ENCODE peak calls at places on chromosomes 2 and 18, in seven cellular contexts. P is CD4-positive, CD25-positive, alpha-beta regulatory T cell; G is HFF-Myc; N is mesendoderm; U is A549; R is neuronal stem cell; I is fibroblast of the aortic adventitia. K is an unnamed sample.

GRCh38 chr2:217379807-217380206 is 519.9 kb upstream of the TNP1 start:
- DNase-seq in G (no peak), R (no peak), U (no peak), P (no peak), I (no peak), N (no peak), K (no peak)

GRCh38 chr2:109482371-109482841 is 131.4 kb downstream of the SEPTIN10 start:
- DNase-seq in P (no peak), G (no peak), U (no peak), N (no peak), I (peak), R (no peak), K (no peak)

GRCh38 chr18:61334951-61335736 is 1.9 kb downstream of the CDH20 start:
- DNase-seq in N (no peak), P (no peak), U (no peak), R (no peak), G (no peak), I (peak), K (no peak)

GRCh38 chr18:23718243-23718720 is 29.0 kb downstream of the LAMA3 start:
- DNase-seq in U (no peak), G (no peak), I (peak), R (no peak), N (no peak), P (no peak), K (peak)

GRCh38 chr18:79577451-79578395 is 101.9 kb upstream of the CTDP1 start:
- DNase-seq in U (no peak), P (no peak), R (no peak), G (no peak), N (no peak), I (no peak), K (peak)

GRCh38 chr2:188282907-188283306 is 8.8 kb upstream of the GULP1 start:
- DNase-seq in I (no peak), G (no peak), U (no peak), R (no peak), N (no peak), P (no peak), K (no peak)

GRCh38 chr2:80621661-80622060 is 317.1 kb upstream of the LRRTM1 start:
- DNase-seq in I (no peak), R (no peak), N (no peak), U (no peak), P (no peak), G (no peak), K (peak)

GRCh38 chr2:133674433-133675331 is 106.4 kb upstream of the NCKAP5 start:
- DNase-seq in I (peak), N (peak), R (peak), P (no peak), G (peak), U (peak), K (peak)

GRCh38 chr2:200350796-200351195 is 44.3 kb downstream of the SPATS2L start:
- DNase-seq in G (no peak), R (no peak), I (peak), N (peak), P (no peak), U (no peak), K (peak)

GRCh38 chr18:28365406-28365805 is 188.5 kb upstream of the CDH2 start:
- DNase-seq in U (no peak), I (peak), N (no peak), P (no peak), R (no peak), G (no peak), K (no peak)

GRCh38 chr2:159029936-159030335 is 61.5 kb downstream of the TANC1 start:
- DNase-seq in P (no peak), I (no peak), G (no peak), N (no peak), U (no peak), R (no peak), K (no peak)

GRCh38 chr2:16508061-16508851 is 157.4 kb downstream of the CYRIA start:
- DNase-seq in R (peak), U (peak), P (no peak), N (peak), G (no peak), I (no peak), K (no peak)

GRCh38 chr2:224442092-224442999 is 40.4 kb upstream of the FAM124B start:
- DNase-seq in R (no peak), I (peak), G (no peak), P (no peak), U (no peak), N (no peak), K (peak)

GRCh38 chr2:226915846-226916360 is 80.0 kb downstream of the RHBDD1 start:
- DNase-seq in R (no peak), U (no peak), P (no peak), I (peak), G (no peak), N (no peak), K (no peak)

GRCh38 chr2:120358734-120359465 is 13.0 kb downstream of the INHBB start:
- DNase-seq in I (no peak), G (no peak), R (no peak), P (no peak), U (no peak), N (no peak), K (no peak)

GRCh38 chr2:47174731-47175361 is 19.7 kb upstream of the STPG4 start:
- DNase-seq in G (no peak), P (peak), I (peak), N (peak), R (no peak), U (peak), K (peak)

GRCh38 chr2:240619506-240620148 is 5.7 kb upstream of the GPR35 start:
- DNase-seq in G (no peak), R (no peak), P (no peak), N (no peak), I (no peak), U (no peak), K (no peak)

GRCh38 chr2:226554726-226555125 is 244.9 kb downstream of the IRS1 start:
- DNase-seq in P (no peak), U (no peak), R (no peak), N (no peak), G (no peak), I (peak), K (no peak)

GRCh38 chr2:70931376-70932000 is 4.2 kb upstream of the ATP6V1B1 start:
- DNase-seq in R (no peak), N (no peak), G (no peak), U (no peak), I (no peak), P (no peak), K (no peak)

GRCh38 chr2:181123798-181124217 is 143.4 kb downstream of the UBE2E3 start:
- DNase-seq in G (no peak), I (no peak), R (no peak), P (peak), N (peak), U (no peak), K (no peak)

GRCh38 chr2:43081131-43081745 is 145.2 kb downstream of the ZFP36L2 start:
- DNase-seq in N (no peak), I (no peak), P (no peak), U (no peak), R (no peak), G (no peak), K (no peak)

GRCh38 chr2:43083278-43083677 is 143.1 kb downstream of the ZFP36L2 start:
- DNase-seq in I (peak), U (no peak), R (no peak), P (no peak), N (no peak), G (no peak), K (no peak)

GRCh38 chr2:43082878-43083261 is 143.5 kb downstream of the ZFP36L2 start:
- DNase-seq in P (no peak), R (no peak), I (no peak), N (no peak), U (no peak), G (no peak), K (no peak)

GRCh38 chr2:43080626-43081025 is 145.8 kb downstream of the ZFP36L2 start:
- DNase-seq in U (no peak), N (no peak), G (no peak), R (no peak), I (no peak), P (no peak), K (no peak)

DNA sequence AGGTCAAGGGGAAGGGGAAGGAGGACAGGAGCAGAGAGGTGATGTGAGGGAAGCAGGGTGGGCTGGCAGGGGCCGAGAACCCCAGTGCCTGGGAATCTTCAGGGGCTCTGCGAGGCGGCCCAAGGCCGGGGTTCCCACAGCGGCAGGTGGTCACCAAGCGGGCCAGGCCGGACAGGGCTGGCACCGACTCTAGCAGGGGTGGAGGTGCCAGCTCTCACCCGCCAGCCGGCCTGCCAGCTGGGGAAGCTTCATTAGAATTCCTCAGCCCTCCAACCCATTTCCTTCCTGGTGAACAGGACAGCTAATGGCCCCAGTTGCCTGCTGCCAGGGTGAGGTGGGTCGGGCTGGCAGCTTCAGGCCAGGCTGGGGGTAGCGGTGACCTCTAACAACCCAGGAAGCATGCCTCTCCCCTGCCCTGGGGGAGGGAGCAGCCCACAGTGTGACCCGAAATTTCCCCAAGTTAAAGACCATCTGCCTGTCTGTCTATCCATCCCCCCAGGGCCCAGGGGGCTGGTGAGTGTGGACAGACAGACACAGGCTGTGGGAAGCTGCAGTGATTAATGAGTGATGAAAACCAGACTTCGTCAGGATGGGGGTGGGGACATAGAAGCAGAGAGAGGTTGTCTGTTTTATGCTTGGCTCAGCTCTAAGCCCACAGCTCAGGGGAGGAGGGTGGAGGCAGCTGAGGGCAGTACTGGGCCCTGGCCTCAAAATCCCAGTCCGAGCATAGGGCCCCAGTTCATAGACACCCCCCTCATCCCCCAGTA is 144.1 kb downstream of the ZFP36L2 start:
- DNase-seq in I (peak), G (peak), P (no peak), U (peak), N (no peak), R (no peak), K (peak)
- H3K4me3 ChIP-seq in I (no peak), G (no peak), P (no peak), U (no peak), N (no peak), R (no peak), K (no peak)

GRCh38 chr2:73008261-73009159 is 63.0 kb downstream of the SFXN5 start:
- DNase-seq in I (no peak), P (no peak), N (no peak), G (no peak), R (no peak), U (no peak), K (no peak)
- H3K4me3 ChIP-seq in I (no peak), P (no peak), N (no peak), G (no peak), R (no peak), U (no peak), K (no peak)

DNA sequence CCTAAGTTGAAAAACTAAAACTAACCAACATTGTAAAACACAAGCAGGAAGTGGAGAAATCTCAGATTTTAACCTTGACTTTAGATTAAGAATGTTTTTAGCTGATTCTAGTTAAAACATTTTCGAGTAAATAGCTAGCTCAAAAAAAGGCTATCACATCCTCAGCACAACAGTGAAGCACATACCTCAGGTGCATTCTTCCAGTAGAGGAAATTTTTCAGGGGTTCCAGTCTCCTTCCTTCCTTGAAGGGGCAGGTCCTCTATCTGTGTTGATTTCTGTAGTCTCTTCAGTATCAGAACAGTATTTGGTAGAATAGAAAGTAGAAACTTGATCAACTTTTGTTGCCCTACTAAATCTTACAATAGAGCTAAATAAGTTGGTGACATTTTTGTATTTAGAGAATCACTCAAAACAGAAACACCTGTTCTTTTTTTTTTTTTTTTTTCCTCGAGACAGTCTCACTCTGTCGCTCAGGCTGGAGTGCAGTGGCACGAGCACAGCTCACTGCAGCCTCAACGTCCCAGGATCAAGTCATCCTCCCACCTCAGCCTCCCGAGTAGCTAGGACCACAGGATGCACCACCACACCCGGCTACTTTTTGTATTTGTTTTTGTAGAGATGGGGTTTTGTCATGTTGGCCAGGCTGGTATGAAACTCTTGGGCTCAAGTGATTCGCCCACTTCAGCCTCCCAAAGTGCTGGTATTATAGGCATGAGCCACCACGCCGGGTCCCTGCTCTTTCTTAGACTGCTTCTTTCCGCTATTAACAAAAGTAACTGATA is 6.9 kb upstream of the GPR155 start:
- DNase-seq in R (no peak), G (no peak), U (no peak), I (no peak), P (no peak), N (no peak), K (no peak)
- H3K4me3 ChIP-seq in R (no peak), G (no peak), U (no peak), I (no peak), P (peak), N (no peak), K (no peak)

GRCh38 chr2:74817333-74817732 is 16.6 kb upstream of the HK2 start:
- DNase-seq in U (no peak), I (no peak), R (no peak), N (no peak), G (no peak), P (no peak), K (no peak)
- H3K4me3 ChIP-seq in U (no peak), I (no peak), R (no peak), N (no peak), G (no peak), P (no peak), K (no peak)

DNA sequence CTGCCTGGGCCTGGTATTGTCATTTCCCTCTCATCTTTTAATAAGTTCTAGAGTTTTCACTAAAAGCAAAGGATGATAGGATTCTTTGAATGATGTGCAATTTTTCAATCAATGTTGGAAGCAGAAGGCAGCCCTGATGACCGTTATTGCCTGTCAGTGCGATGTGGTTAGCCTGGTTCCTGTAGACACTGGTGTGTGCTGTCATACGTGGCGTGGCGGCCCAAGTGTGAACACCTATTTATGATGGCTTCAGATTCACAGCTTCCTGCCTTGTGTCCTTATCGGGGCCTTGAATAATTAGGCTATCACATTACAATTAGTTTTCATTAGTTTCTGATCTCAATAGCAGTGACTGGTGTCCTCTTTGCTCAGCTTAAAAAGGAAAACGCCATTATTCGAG is 218.5 kb downstream of the TPGS2 start:
- DNase-seq in G (no peak), I (no peak), R (no peak), P (no peak), U (no peak), N (no peak), K (no peak)
- H3K4me3 ChIP-seq in G (no peak), I (no peak), R (no peak), P (no peak), U (no peak), N (no peak), K (no peak)

GRCh38 chr2:69466728-69467127 is 29.5 kb upstream of the NFU1 start:
- DNase-seq in G (no peak), N (no peak), U (no peak), R (no peak), I (no peak), P (no peak), K (no peak)

GRCh38 chr2:69469375-69469774 is 32.1 kb upstream of the NFU1 start:
- DNase-seq in I (no peak), N (no peak), G (no peak), R (no peak), U (no peak), P (no peak), K (no peak)

GRCh38 chr2:69464575-69464974 is 27.3 kb upstream of the NFU1 start:
- DNase-seq in P (no peak), N (no peak), I (peak), G (no peak), U (peak), R (no peak), K (no peak)

GRCh38 chr2:69462780-69463179 is 25.5 kb upstream of the NFU1 start:
- DNase-seq in R (no peak), P (no peak), N (no peak), I (no peak), G (no peak), U (no peak), K (no peak)

GRCh38 chr2:69465513-69466456 is 28.6 kb upstream of the NFU1 start:
- DNase-seq in N (no peak), R (no peak), U (no peak), G (no peak), P (no peak), I (peak), K (no peak)
- H3K4me3 ChIP-seq in N (no peak), R (no peak), U (no peak), G (no peak), P (no peak), I (no peak), K (no peak)

GRCh38 chr18:74722237-74722636 is 124.6 kb downstream of the ZNF407 start:
- DNase-seq in N (no peak), I (peak), P (no peak), R (no peak), G (no peak), U (no peak), K (no peak)
- H3K4me3 ChIP-seq in N (no peak), I (no peak), P (no peak), R (no peak), G (no peak), U (no peak), K (no peak)

GRCh38 chr2:233079953-233080835 is 20.1 kb downstream of the INPP5D start:
- DNase-seq in R (no peak), U (no peak), N (no peak), P (no peak), G (no peak), I (no peak), K (no peak)
- H3K4me3 ChIP-seq in R (no peak), U (no peak), N (no peak), P (peak), G (no peak), I (no peak), K (no peak)

GRCh38 chr2:231088779-231089178 is 32.1 kb downstream of the PSMD1 start:
- DNase-seq in G (no peak), U (no peak), R (no peak), P (no peak), N (no peak), I (no peak), K (no peak)
- H3K4me3 ChIP-seq in G (no peak), U (no peak), R (no peak), P (no peak), N (no peak), I (no peak), K (no peak)

GRCh38 chr2:20496069-20496468 is 49.2 kb downstream of the RHOB start:
- DNase-seq in I (peak), N (no peak), G (no peak), R (no peak), U (peak), P (no peak), K (peak)
- H3K4me3 ChIP-seq in I (no peak), N (no peak), G (no peak), R (no peak), U (no peak), P (no peak), K (no peak)